ENCODE peak calls at places on chromosomes 3 and 15, in seven cellular contexts. G, I, L, Z, W, C and U are unnamed samples.

GRCh38 chr15:35876762-35877161 is 330.8 kb upstream of the DPH6 start:
- DNase-seq in G (no peak), I (no peak), L (no peak), Z (no peak), W (no peak), C (no peak), U (no peak)

GRCh38 chr3:184373422-184373821 is 4.6 kb downstream of the THPO start:
- DNase-seq in G (no peak), I (no peak), L (peak; percentile 72), Z (no peak), W (no peak), C (peak; percentile 77), U (no peak)

GRCh38 chr3:119276657-119277056 is 17.5 kb upstream of the ARHGAP31 start:
- DNase-seq in G (no peak), I (no peak), L (no peak), Z (no peak), W (no peak), C (no peak), U (no peak)

GRCh38 chr15:77546050-77546501 is 86.6 kb downstream of the LINGO1 start:
- DNase-seq in G (peak; percentile 72), I (no peak), L (peak; percentile 27), Z (no peak), W (no peak), C (peak; percentile 79), U (peak; percentile 58)

GRCh38 chr15:39833515-39833981 is 50.9 kb upstream of the FSIP1 start:
- DNase-seq in G (peak; percentile 25), I (no peak), L (no peak), Z (no peak), W (no peak), C (no peak), U (no peak)

GRCh38 chr3:112128843-112129727 is 4.0 kb downstream of the GCSAM start:
- DNase-seq in G (peak; percentile 68), I (no peak), L (no peak), Z (no peak), W (peak; percentile 78), C (no peak), U (no peak)

GRCh38 chr3:61719278-61719977 is 158.1 kb downstream of the PTPRG start:
- DNase-seq in G (no peak), I (peak; percentile 38), L (no peak), Z (no peak), W (no peak), C (no peak), U (no peak)

GRCh38 chr3:122952509-122952908 is 75.1 kb downstream of the SEMA5B start:
- DNase-seq in G (peak; percentile 74), I (no peak), L (no peak), Z (no peak), W (no peak), C (no peak), U (no peak)

GRCh38 chr3:79038636-79039035 is 729.2 kb downstream of the ROBO1 start:
- DNase-seq in G (no peak), I (no peak), L (no peak), Z (no peak), W (no peak), C (no peak), U (no peak)

GRCh38 chr3:186782542-186783069 is 771 bp upstream of the EIF4A2 start:
- DNase-seq in G (no peak), I (no peak), L (no peak), Z (no peak), W (no peak), C (no peak), U (no peak)

GRCh38 chr15:58433597-58434333 is 2.0 kb downstream of the LIPC start:
- DNase-seq in G (no peak), I (no peak), L (no peak), Z (no peak), W (no peak), C (peak; percentile 13), U (no peak)

GRCh38 chr15:55912982-55913381 is 80.4 kb downstream of the NEDD4 start:
- DNase-seq in G (no peak), I (no peak), L (no peak), Z (no peak), W (no peak), C (no peak), U (peak; percentile 42)

GRCh38 chr3:10941972-10942371 is 50.6 kb upstream of the SLC6A1 start:
- DNase-seq in G (peak; percentile 53), I (no peak), L (no peak), Z (no peak), W (no peak), C (peak; percentile 12), U (peak; percentile 26)

GRCh38 chr3:185242642-185243041 is 11.2 kb downstream of the EHHADH start:
- DNase-seq in G (no peak), I (no peak), L (no peak), Z (no peak), W (no peak), C (no peak), U (no peak)

GRCh38 chr3:29949131-29949530 is 657.3 kb upstream of the TGFBR2 start:
- DNase-seq in G (no peak), I (no peak), L (no peak), Z (no peak), W (no peak), C (no peak), U (no peak)

GRCh38 chr3:149717391-149718056 is 34.8 kb downstream of the COMMD2 start:
- DNase-seq in G (peak; percentile 59), I (peak; percentile 42), L (peak; percentile 79), Z (peak; percentile 65), W (peak; percentile 26), C (peak; percentile 79), U (peak; percentile 81)

GRCh38 chr3:189898559-189899153 is 222.0 kb downstream of the P3H2 start:
- DNase-seq in G (peak; percentile 52), I (no peak), L (no peak), Z (no peak), W (no peak), C (no peak), U (no peak)

GRCh38 chr15:90667063-90667754 is 49.9 kb upstream of the BLM start:
- DNase-seq in G (peak; percentile 57), I (no peak), L (no peak), Z (no peak), W (no peak), C (no peak), U (no peak)

GRCh38 chr3:108250626-108251025 is 28.4 kb upstream of the IFT57 start:
- DNase-seq in G (peak; percentile 29), I (no peak), L (no peak), Z (no peak), W (no peak), C (no peak), U (no peak)

GRCh38 chr15:73991260-73991659 is 835 bp downstream of the STOML1 start:
- DNase-seq in G (no peak), I (peak; percentile 92), L (peak; percentile 91), Z (no peak), W (no peak), C (peak; percentile 76), U (no peak)

DNA sequence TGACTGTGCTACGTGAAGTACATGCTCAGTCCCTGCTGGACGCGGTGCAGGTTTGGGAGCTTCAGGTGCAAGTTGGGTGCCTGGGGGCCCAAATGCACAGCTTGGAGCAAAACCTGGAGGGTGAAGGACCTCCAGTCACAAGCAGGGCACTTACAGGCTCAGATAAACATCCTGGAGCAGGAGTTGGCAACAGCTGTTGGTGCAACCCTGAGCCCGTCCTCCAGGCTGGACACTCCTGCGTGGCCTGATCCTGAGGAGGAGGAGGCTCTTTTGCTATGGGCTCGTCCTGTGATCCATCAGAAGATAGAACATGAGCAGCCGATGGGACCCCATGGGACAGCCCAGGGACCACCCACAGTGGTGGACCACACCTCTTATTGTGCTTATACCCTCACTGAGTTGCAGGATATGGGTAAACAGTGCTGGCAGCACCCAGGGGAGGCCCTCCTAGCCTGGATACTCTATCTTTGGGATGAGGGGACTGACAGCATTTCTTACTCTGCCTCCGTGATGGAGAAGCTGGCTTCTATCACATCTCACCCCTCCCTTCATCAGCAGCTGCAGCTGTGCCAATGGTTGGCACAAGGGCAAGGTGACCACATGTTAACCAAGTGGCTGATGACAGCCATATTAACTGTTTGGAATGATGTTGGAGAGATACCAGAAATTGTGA is 301.6 kb downstream of the ZPLD1 start:
- DNase-seq in G (no peak), I (peak; percentile 60), L (no peak), Z (no peak), W (no peak), C (no peak), U (no peak)
- H3K4me1 ChIP-seq in G (no peaks in the 10 kb centered on the region), I (peaks cover 8% of the 10 kb centered on the region), L (no peaks in the 10 kb centered on the region), Z (no peaks in the 10 kb centered on the region), W (no peaks in the 10 kb centered on the region), C (no peaks in the 10 kb centered on the region), U (peaks cover 4% of the 10 kb centered on the region)

DNA sequence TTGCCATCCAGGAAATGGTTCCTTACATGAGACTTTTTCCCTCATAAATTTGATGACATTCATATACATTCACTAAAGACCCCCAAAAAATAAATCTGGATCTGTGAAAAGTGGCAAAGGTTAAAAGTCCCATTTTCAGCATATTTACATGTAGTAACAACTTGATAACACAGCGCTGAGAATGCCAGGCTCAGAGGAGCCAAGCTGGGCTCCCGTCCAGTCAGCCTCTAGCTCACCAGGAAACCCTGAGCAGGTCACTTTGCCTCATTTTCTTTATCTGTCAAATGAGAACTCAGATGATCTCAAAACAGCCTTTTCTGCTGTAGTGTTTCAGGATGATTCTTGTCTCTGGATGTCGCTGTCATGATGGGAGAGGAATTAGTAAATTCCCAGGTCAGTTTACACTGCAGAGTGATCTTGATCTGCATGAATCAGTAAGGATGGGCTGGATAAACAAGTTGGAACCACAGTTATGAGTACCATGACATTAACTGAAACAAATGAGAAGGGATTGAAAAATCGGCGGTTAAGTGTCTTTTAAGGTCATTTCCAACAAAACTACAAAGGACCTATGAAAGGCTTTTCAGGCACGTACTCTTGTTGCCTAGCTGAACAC is 82.8 kb downstream of the PPARG start:
- DNase-seq in G (no peak), I (peak; percentile 18), L (no peak), Z (no peak), W (no peak), C (peak; percentile 14), U (peak; percentile 22)
- H3K27ac ChIP-seq in G (no peak overlapping the region), I (peak overlapping the region; percentile 2), L (no peak overlapping the region), Z (no peak overlapping the region), W (no peak overlapping the region), C (peak overlapping the region; percentile 36), U (no peak overlapping the region)

DNA sequence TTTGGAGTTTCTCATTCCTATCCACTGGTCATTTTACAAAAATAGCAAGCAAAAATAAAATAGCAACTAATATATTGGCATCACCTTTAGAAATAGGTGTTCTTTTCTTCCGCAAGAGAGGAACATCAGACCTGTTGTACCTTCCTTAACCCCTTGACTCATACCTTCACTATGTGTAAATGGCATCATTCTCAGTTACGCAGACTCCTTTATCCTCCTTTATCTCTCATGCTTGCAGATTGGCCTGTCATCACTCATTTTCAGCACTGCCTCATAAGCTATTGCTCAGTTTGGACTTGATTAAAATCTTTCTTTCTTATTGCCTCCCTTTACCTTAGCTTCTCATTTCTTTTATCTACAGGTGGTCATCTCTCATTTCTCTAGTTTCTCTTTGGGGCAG is 21.4 kb downstream of the ARHGEF26 start:
- DNase-seq in G (peak; percentile 70), I (no peak), L (no peak), Z (no peak), W (no peak), C (no peak), U (no peak)
- H3K36me3 ChIP-seq in G (no peaks in the 10 kb centered on the region), I (no peaks in the 10 kb centered on the region), L (no peaks in the 10 kb centered on the region), Z (no peaks in the 10 kb centered on the region), W (no peaks in the 10 kb centered on the region), C (no peaks in the 10 kb centered on the region), U (no peaks in the 10 kb centered on the region)

DNA sequence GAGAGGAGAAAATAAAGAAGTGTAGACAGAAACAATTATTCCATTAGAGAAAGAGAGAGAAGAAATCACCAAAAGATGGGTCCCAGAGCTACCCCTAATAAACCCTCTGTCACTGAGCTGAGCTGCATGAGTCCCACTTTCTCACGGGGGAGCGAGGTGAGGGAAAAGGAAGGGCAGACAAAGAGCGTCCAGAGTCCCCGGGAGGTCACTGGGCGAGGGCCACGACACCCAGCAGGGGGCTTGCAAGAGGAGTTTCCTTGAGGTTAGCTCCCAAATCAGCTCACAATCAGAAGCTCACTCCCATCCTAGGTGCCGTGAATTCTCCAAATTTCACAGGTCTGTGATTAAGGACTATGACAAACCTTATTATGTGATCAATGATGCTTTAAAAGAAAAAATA is 62.3 kb downstream of the XXYLT1 start:
- DNase-seq in G (no peak), I (no peak), L (no peak), Z (no peak), W (no peak), C (no peak), U (no peak)
- H3K4me1 ChIP-seq in G (peaks cover 16% of the 10 kb centered on the region), I (peaks cover 52% of the 10 kb centered on the region), L (peaks cover 59% of the 10 kb centered on the region), Z (peaks cover 38% of the 10 kb centered on the region), W (peaks cover 21% of the 10 kb centered on the region), C (peaks cover 49% of the 10 kb centered on the region), U (peaks cover 41% of the 10 kb centered on the region)